ENCODE peak calls at places on chromosomes 2 and 18, in seven cellular contexts. Y, J, S, N, C, K and E are unnamed samples. For H3K4me1, the result is how much of the 10 kb centered on the place peaks cover.

GRCh38 chr2:228417526-228417925 is 236.0 kb upstream of the SPHKAP start:
- DNase-seq in N (peak), K (no peak), J (no peak), S (no peak), C (no peak), Y (no peak), E (no peak)

GRCh38 chr2:20212459-20212870 is 12.5 kb downstream of the SDC1 start:
- DNase-seq in N (peak), K (peak), C (no peak), J (no peak), Y (no peak), S (no peak), E (no peak)

GRCh38 chr18:67199993-67200617 is 316.4 kb downstream of the DSEL start:
- DNase-seq in C (no peak), K (peak), N (peak), S (peak), J (no peak), Y (no peak), E (no peak)

GRCh38 chr18:73879328-73879727 is 268.3 kb downstream of the FBXO15 start:
- DNase-seq in S (no peak), C (no peak), J (no peak), N (no peak), Y (no peak), K (no peak), E (no peak)

GRCh38 chr2:240469239-240469636 is 33.8 kb downstream of the GPC1 start:
- DNase-seq in J (no peak), C (peak), Y (peak), K (no peak), N (no peak), S (no peak), E (no peak)

GRCh38 chr2:232522014-232522854 is 2.0 kb downstream of the PRSS56 start:
- DNase-seq in S (peak), C (peak), Y (peak), N (no peak), J (peak), K (peak), E (no peak)

GRCh38 chr2:240302933-240303332 is 132.5 kb upstream of the GPC1 start:
- DNase-seq in S (no peak), J (no peak), C (no peak), N (no peak), K (no peak), Y (no peak), E (no peak)

GRCh38 chr2:9914384-9915065 is 37.0 kb upstream of the GRHL1 start:
- DNase-seq in S (no peak), J (no peak), Y (no peak), N (peak), C (no peak), K (no peak), E (no peak)

GRCh38 chr18:56161604-56162003 is 476.8 kb downstream of the TXNL1 start:
- DNase-seq in Y (no peak), K (no peak), J (no peak), S (no peak), N (no peak), C (peak), E (no peak)

GRCh38 chr18:32389868-32390267 is 80.8 kb downstream of the GAREM1 start:
- DNase-seq in S (no peak), J (no peak), K (no peak), N (no peak), C (peak), Y (peak), E (no peak)

GRCh38 chr2:233643128-233643527 is 6.9 kb downstream of the UGT1A10 start:
- DNase-seq in N (peak), C (no peak), J (no peak), Y (no peak), K (peak), S (no peak), E (no peak)

GRCh38 chr18:56162871-56163270 is 475.5 kb downstream of the TXNL1 start:
- DNase-seq in N (no peak), K (no peak), J (no peak), Y (no peak), S (no peak), C (peak), E (no peak)

GRCh38 chr18:28189400-28190239 is 12.7 kb upstream of the CDH2 start:
- DNase-seq in N (peak), K (peak), J (no peak), Y (no peak), C (peak), S (no peak), E (no peak)

GRCh38 chr18:59509477-59510173 is 150.6 kb upstream of the LMAN1 start:
- DNase-seq in C (no peak), S (no peak), Y (no peak), N (no peak), K (no peak), J (no peak), E (no peak)

GRCh38 chr2:109247812-109248211 is 118.8 kb downstream of the SH3RF3 start:
- DNase-seq in C (no peak), J (no peak), S (no peak), K (no peak), Y (no peak), N (no peak), E (no peak)

GRCh38 chr2:237978058-237978712 is 11.4 kb downstream of the UBE2F start:
- DNase-seq in N (no peak), Y (no peak), K (peak), J (no peak), C (peak), S (no peak), E (no peak)

GRCh38 chr18:25787281-25787680 is 303.1 kb downstream of the SS18 start:
- DNase-seq in K (no peak), N (no peak), S (no peak), Y (no peak), C (no peak), J (no peak), E (no peak)

GRCh38 chr18:55000529-55000928 is 41.3 kb upstream of the CCDC68 start:
- DNase-seq in J (no peak), K (no peak), C (no peak), S (no peak), N (no peak), Y (no peak), E (no peak)

GRCh38 chr2:222423632-222424280 is 587 bp upstream of the SGPP2 start:
- DNase-seq in J (no peak), S (no peak), K (no peak), Y (peak), C (no peak), N (peak), E (no peak)

GRCh38 chr2:27306657-27307544 is 1.3 kb downstream of the UCN start:
- DNase-seq in J (peak), S (peak), N (no peak), Y (no peak), C (no peak), K (no peak), E (no peak)

GRCh38 chr2:191724015-191724414 is 46.1 kb downstream of the NABP1 start:
- DNase-seq in C (no peak), Y (no peak), S (no peak), J (no peak), N (no peak), K (no peak), E (no peak)

GRCh38 chr2:232789067-232789466 is 12.7 kb upstream of the KCNJ13 start:
- DNase-seq in J (no peak), C (no peak), Y (no peak), S (no peak), N (no peak), K (no peak), E (no peak)

GRCh38 chr2:96861074-96861473 is 3.3 kb upstream of the ANKRD39 start:
- DNase-seq in C (no peak), K (no peak), Y (no peak), S (no peak), N (no peak), J (no peak), E (no peak)

GRCh38 chr18:9906407-9906955 is 7.3 kb upstream of the VAPA start:
- DNase-seq in S (no peak), Y (no peak), C (no peak), N (no peak), J (no peak), K (no peak), E (no peak)
- H3K4me1 ChIP-seq in S (under half), Y (under half), C (under half), N (under half), J (under half), K (under half), E (under half)

DNA sequence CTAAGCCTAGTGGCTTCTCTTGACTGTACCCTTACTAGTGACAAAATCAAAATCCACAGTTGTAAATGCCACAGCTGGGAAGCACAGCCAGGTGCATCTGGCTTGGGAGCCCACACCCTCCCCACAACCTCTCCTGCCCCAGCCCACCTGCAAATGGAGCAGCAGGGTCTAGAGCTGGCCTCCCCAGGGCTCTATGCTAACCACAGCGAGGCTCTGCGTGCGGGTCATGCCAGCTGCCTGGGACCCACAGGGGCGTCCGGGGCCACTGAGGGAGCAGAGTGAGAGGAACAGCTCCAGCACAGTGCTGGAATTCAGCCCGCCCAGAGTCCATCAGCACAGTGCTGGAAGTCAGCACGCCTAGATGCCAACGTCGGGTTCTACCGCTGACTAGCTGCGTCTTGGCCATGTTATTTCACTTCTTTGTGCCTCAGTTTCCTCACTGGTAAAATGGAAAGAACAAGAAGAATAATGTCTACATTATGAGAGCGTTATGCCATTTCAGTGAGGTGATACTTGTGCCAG is 109.1 kb upstream of the ID2 start:
- DNase-seq in K (peak), Y (no peak), J (no peak), S (no peak), N (no peak), C (no peak), E (no peak)
- H3K4me1 ChIP-seq in K (half or more), Y (under half), J (under half), S (under half), N (under half), C (under half), E (under half)

GRCh38 chr2:37656512-37657423 is 14.7 kb downstream of the CDC42EP3 start:
- DNase-seq in S (peak), C (no peak), N (no peak), K (peak), J (no peak), Y (no peak), E (no peak)

GRCh38 chr2:37654419-37654818 is 17.0 kb downstream of the CDC42EP3 start:
- DNase-seq in N (no peak), Y (no peak), C (no peak), K (no peak), J (no peak), S (no peak), E (no peak)

GRCh38 chr2:37654932-37655331 is 16.5 kb downstream of the CDC42EP3 start:
- DNase-seq in Y (no peak), N (no peak), K (peak), C (no peak), S (peak), J (no peak), E (no peak)

GRCh38 chr2:37653805-37654378 is 17.6 kb downstream of the CDC42EP3 start:
- DNase-seq in K (peak), Y (peak), N (peak), J (no peak), C (peak), S (no peak), E (no peak)

DNA sequence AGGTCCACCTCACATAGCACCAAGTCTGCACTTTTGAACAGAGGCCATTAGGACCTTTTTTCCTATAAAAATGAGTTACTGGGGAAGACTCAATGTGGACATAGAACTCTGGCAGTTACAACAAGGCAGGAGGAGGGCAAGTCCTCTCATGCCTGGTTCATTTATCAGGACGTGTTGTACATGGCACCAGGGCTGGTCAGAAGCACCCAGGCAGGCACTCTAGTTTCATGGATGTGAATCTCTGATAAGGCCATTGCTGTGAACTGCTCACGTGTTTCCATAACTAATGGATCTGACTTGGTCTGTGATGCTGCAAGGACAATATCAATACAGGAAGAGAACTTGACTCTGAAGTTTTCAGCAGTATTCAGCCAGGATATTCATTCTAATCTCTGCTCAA is 16.0 kb downstream of the CDC42EP3 start:
- DNase-seq in C (no peak), K (no peak), J (no peak), Y (no peak), N (peak), S (no peak), E (no peak)
- H3K4me1 ChIP-seq in C (under half), K (half or more), J (half or more), Y (half or more), N (half or more), S (half or more), E (half or more)

GRCh38 chr2:10924441-10924840 is 12.7 kb downstream of the KCNF1 start:
- DNase-seq in Y (no peak), J (no peak), N (no peak), S (no peak), K (no peak), C (no peak), E (no peak)
- H3K4me1 ChIP-seq in Y (under half), J (under half), N (under half), S (under half), K (under half), C (under half), E (under half)

DNA sequence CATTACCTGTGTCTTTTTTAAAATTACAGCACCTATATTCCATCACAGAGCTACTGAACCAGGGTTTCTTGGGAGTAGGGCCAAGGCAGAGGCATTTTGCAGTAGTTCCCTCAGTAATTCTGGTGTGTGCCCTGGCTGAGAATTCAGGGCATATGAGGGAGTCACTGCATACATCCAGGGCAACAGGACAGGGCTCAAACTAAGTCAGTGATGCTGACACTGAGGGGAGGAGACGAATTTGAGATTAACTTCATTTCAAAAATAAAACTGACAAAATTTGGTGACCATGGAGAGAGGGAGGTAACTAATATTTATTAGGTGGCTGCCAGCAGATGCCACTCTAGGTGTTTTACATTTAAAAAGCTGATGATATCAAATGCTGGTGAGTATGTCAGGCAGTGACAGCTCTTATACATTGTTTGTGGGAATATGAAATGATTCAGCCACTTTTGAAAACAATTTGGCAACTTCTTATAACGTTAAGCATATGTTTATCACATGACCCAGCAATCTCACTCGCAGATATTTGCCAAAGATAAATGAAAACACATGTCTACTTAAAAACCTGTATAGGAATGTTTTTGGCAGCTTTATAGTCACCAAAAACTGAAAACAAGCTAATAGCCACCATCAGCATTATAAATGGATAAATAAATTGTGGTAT is 20.3 kb downstream of the STRADB start:
- DNase-seq in C (no peak), N (no peak), K (no peak), J (no peak), S (no peak), Y (no peak), E (no peak)
- H3K4me1 ChIP-seq in C (under half), N (under half), K (under half), J (under half), S (under half), Y (under half), E (under half)

GRCh38 chr2:66477125-66477842 is 42.4 kb downstream of the MEIS1 start:
- DNase-seq in K (no peak), J (no peak), C (no peak), Y (no peak), N (no peak), S (no peak), E (no peak)
- H3K4me1 ChIP-seq in K (under half), J (under half), C (half or more), Y (under half), N (under half), S (under half), E (under half)

GRCh38 chr2:48736251-48736650 is 19.3 kb downstream of the LHCGR start:
- DNase-seq in Y (no peak), N (no peak), K (no peak), C (no peak), J (no peak), S (no peak), E (no peak)
- H3K4me1 ChIP-seq in Y (under half), N (under half), K (under half), C (under half), J (under half), S (under half), E (under half)

DNA sequence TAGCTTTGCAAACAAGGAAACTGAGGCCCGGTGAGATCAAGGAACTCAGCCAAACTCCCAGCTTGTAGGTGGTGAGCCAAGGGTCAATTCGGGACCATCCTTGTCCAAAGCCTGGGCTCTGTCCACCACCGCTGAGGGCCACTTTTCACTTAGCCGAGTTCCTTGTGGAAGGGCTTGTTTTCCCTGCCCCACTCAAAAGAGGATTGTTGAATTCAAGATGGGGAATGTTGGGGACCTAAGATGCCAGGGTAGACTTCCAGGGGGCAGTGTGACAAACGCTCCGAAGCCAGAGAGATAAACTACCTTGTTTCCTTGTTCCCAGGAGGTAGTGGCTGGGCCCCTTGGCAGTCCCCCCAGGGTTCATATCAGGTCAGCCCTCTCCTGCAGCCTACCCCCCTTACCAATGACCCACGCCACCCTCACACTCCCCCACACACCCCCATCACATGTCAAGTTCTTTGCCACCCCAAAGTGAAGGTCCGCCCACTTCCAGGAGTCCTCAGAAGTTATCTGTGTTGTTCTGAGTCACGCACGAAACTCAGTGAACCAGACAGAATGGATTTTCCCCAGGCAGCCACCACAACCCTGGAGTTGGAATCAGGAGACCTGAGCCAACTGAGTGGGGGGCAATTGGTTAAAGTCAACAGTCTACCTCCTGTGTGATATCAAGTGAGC is 10.3 kb upstream of the ATOH8 start:
- DNase-seq in Y (no peak), K (no peak), J (no peak), S (no peak), C (peak), N (peak), E (no peak)
- H3K4me1 ChIP-seq in Y (half or more), K (under half), J (under half), S (under half), C (under half), N (under half), E (half or more)